ENCODE peak calls at places on chromosomes 1 and 21, in seven cellular contexts. F is cardiac fibroblast; A is pancreas; M is osteoblast; Q is CD8-positive, alpha-beta T cell; U is CD4-positive, CD25-positive, alpha-beta regulatory T cell; P is heart right ventricle. N is an unnamed sample.
A peak's percentile ranks its signal among the peaks of the same experiment; 100 is the strongest.

GRCh38 chr1:80158266-80158665 is 1151.7 kb upstream of the ADGRL4 start:
- DNase-seq in P (no peak), M (no peak), F (no peak), U (no peak), A (no peak), Q (no peak), N (no peak)

GRCh38 chr1:22105611-22106207 is 37.2 kb downstream of the WNT4 start:
- DNase-seq in F (peak; percentile 78), P (no peak), M (peak; percentile 36), A (no peak), U (peak; percentile 23), Q (peak; percentile 29), N (peak; percentile 75)

GRCh38 chr1:27773732-27774445 is 870 bp downstream of the STX12 start:
- DNase-seq in A (no peak), F (peak; percentile 33), P (no peak), U (no peak), Q (no peak), M (no peak), N (no peak)

GRCh38 chr1:178361847-178362246 is 134.9 kb downstream of the CLEC20A start:
- DNase-seq in M (no peak), A (no peak), F (no peak), U (no peak), Q (no peak), P (no peak), N (no peak)

GRCh38 chr21:27795418-27795817 is 828.5 kb upstream of the ADAMTS5 start:
- DNase-seq in A (no peak), M (no peak), Q (no peak), F (no peak), P (no peak), U (no peak), N (no peak)

GRCh38 chr1:12113433-12114339 is 50.6 kb downstream of the TNFRSF8 start:
- DNase-seq in P (no peak), A (peak; percentile 1), F (peak; percentile 72), M (peak; percentile 90), Q (no peak), U (no peak), N (no peak)

GRCh38 chr1:219661464-219662092 is 48.7 kb upstream of the ZC3H11B start:
- DNase-seq in P (no peak), U (no peak), M (no peak), F (no peak), A (no peak), Q (no peak), N (no peak)

GRCh38 chr1:197063212-197063611 is 3.8 kb downstream of the F13B start:
- DNase-seq in P (no peak), A (no peak), Q (no peak), F (peak; percentile 2), U (no peak), M (no peak), N (no peak)

GRCh38 chr1:181113061-181113695 is 24.7 kb downstream of the IER5 start:
- DNase-seq in F (no peak), Q (no peak), A (no peak), M (peak; percentile 78), U (no peak), P (no peak), N (no peak)

GRCh38 chr1:109805486-109806180 is 41.9 kb upstream of the EPS8L3 start:
- DNase-seq in U (no peak), P (no peak), F (peak; percentile 29), A (no peak), Q (no peak), M (no peak), N (no peak)

GRCh38 chr21:21046063-21046462 is 47.9 kb downstream of the NCAM2 start:
- DNase-seq in U (no peak), P (no peak), F (no peak), A (no peak), M (no peak), Q (no peak), N (no peak)

GRCh38 chr1:157697781-157698569 is 2.6 kb downstream of the FCRL3 start:
- DNase-seq in Q (no peak), A (no peak), F (no peak), M (no peak), U (no peak), P (no peak), N (no peak)

GRCh38 chr1:238652346-238652968 is 733.9 kb upstream of the CHRM3 start:
- DNase-seq in Q (no peak), A (no peak), M (no peak), U (no peak), F (peak; percentile 73), P (no peak), N (no peak)

GRCh38 chr1:180188103-180188506 is 33.4 kb downstream of the QSOX1 start:
- DNase-seq in Q (no peak), P (peak; percentile 38), M (peak; percentile 97), A (peak; percentile 86), U (no peak), F (peak; percentile 65), N (no peak)

GRCh38 chr1:102852583-102852982 is 255.7 kb downstream of the COL11A1 start:
- DNase-seq in F (no peak), A (no peak), Q (no peak), M (no peak), P (no peak), U (no peak), N (no peak)

GRCh38 chr1:147168626-147169058 is 3.6 kb downstream of the PRKAB2 start:
- DNase-seq in M (no peak), Q (no peak), A (no peak), U (no peak), F (peak; percentile 45), P (no peak), N (no peak)

GRCh38 chr1:64550505-64550904 is 80.6 kb downstream of the CACHD1 start:
- DNase-seq in P (no peak), Q (peak; percentile 11), A (no peak), U (no peak), M (no peak), F (no peak), N (peak; percentile 77)

GRCh38 chr1:225425211-225425786 is 2.5 kb downstream of the LBR start:
- DNase-seq in P (no peak), Q (no peak), A (no peak), F (no peak), U (no peak), M (peak; percentile 86), N (no peak)

GRCh38 chr21:42319368-42319767 is 4.2 kb upstream of the TFF3 start:
- DNase-seq in A (no peak), Q (no peak), P (no peak), F (no peak), M (no peak), U (no peak), N (no peak)

GRCh38 chr1:89525169-89525855 is 683 bp downstream of the LRRC8B start:
- DNase-seq in P (peak; percentile 30), A (peak; percentile 89), F (no peak), Q (peak; percentile 42), U (peak; percentile 30), M (peak; percentile 59), N (peak; percentile 54)

GRCh38 chr1:222240536-222241181 is 307.2 kb downstream of the HHIPL2 start:
- DNase-seq in F (peak; percentile 52), U (no peak), M (no peak), P (no peak), Q (no peak), A (no peak), N (no peak)

DNA sequence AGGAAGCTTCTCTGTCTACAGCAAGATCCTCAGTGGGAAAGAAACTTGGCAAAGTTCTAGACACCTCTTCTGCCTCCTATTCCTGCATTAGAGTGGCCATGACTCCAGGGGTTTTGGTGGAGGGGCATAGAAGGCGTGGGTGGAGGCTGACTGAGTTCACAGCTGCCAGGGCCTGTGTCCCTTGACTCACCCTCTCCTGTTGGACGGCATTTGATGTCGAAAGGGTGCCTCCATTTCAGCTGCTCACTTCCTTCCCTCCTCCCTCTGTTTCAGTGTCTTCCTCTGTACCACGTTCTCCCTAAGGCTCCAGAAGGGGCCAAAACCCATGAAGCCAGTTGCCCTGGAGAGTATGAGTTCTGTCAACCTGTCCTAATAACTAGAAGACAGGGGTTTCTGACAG is 637 bp downstream of the TMEM79 start:
- DNase-seq in Q (no peak), U (no peak), P (no peak), F (no peak), M (no peak), A (no peak), N (no peak)
- H3K4me3 ChIP-seq in Q (no peak overlapping the region), U (no peak overlapping the region), P (no peak overlapping the region), F (no peak overlapping the region), M (no peak overlapping the region), A (no peak overlapping the region), N (no peak overlapping the region)

GRCh38 chr1:41738475-41738874 is 180.2 kb downstream of the HIVEP3 start:
- DNase-seq in F (peak; percentile 47), U (no peak), A (no peak), M (no peak), Q (no peak), P (no peak), N (no peak)
- H3K4me3 ChIP-seq in F (no peak overlapping the region), U (peak overlapping the region; percentile 65), A (no peak overlapping the region), M (peak overlapping the region; percentile 53), Q (no peak overlapping the region), P (no peak overlapping the region), N (no peak overlapping the region)

GRCh38 chr1:244053831-244054230 is 2.7 kb downstream of the ZBTB18 start:
- DNase-seq in Q (no peak), M (no peak), U (no peak), A (no peak), P (no peak), F (no peak), N (no peak)

GRCh38 chr1:244050835-244051444 is at the start of gene ZBTB18:
- DNase-seq in A (no peak), U (no peak), F (peak; percentile 36), M (no peak), P (no peak), Q (no peak), N (peak; percentile 28)

GRCh38 chr1:244054247-244054923 is 3.3 kb downstream of the ZBTB18 start:
- DNase-seq in U (no peak), A (no peak), F (no peak), M (no peak), P (no peak), Q (no peak), N (no peak)

GRCh38 chr1:244052011-244052727 is 1.1 kb downstream of the ZBTB18 start:
- DNase-seq in U (no peak), P (no peak), A (no peak), F (no peak), Q (no peak), M (no peak), N (no peak)

GRCh38 chr1:244052728-244053312 is 1.7 kb downstream of the ZBTB18 start:
- DNase-seq in M (no peak), A (no peak), Q (no peak), F (no peak), P (no peak), U (no peak), N (no peak)
- H3K4me3 ChIP-seq in M (no peak overlapping the region), A (no peak overlapping the region), Q (no peak overlapping the region), F (no peak overlapping the region), P (no peak overlapping the region), U (no peak overlapping the region), N (no peak overlapping the region)

DNA sequence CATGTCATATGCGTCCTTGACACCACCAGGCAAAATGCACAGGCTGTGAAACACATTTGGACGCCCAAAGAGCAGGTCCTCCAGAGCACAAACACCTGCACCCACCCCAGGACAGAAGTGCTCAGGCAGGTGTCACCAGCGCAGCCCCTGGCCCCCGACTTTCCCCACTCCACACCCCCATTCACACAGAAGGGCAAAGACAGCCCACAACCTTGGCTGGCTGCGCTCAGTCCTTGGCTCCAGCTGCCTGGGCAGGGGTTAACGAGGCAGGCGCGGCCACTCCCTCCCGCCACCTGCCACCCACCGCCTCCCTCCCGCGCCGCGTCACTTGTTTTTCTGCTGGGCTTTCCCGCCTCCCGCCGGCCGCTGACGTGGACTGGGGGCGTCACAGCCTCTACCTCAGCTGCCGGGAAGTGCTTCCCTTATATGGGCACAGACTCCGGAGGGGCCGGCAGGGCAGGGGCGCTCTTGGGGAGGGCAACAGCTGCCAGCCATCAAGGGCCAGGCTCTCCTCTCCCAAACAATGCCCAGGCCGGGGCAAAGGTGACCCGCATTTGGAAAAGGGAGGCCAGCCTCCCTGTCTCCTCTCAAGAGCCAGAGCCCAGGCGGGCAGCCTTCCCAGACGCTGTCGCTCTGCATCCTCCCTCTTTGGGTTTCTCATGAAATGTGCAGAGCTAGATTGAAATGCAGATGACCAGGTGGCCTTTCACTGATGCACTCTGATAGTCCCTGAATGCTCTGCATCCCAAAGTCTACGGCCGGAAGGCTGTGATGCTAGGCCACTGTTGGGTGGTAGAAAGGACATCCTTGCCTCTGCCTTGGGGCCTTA is 14.8 kb upstream of the BTG2 start:
- DNase-seq in U (peak; percentile 97), M (peak; percentile 90), F (peak; percentile 90), Q (peak; percentile 99), P (peak; percentile 93), A (peak; percentile 98), N (no peak)
- H3K4me3 ChIP-seq in U (peak overlapping the region; percentile 80), M (peak overlapping the region; percentile 2), F (no peak overlapping the region), Q (peak overlapping the region; percentile 61), P (peak overlapping the region; percentile 29), A (no peak overlapping the region), N (no peak overlapping the region)

N was measured in Jurkat, Clone E6-1.